ENCODE peak calls at places on chromosomes 5 and 9, in seven cellular contexts. E is spleen, G is stomach, R is uterus, Z is transverse colon, M is sigmoid colon, L is body of pancreas. W is an unnamed sample.
A peak's percentile ranks its signal among the peaks of the same experiment; 100 is the strongest.

GRCh38 chr9:38172601-38173000 is 103.6 kb upstream of the SHB start:
- DNase-seq in R (no peak), M (no peak), L (no peak), G (no peak), E (no peak), Z (no peak), W (no peak)

GRCh38 chr5:133945561-133945960 is 22.9 kb downstream of the C5orf15 start:
- DNase-seq in E (no peak), L (no peak), G (no peak), M (no peak), R (no peak), Z (no peak), W (no peak)

GRCh38 chr5:67059747-67060490 is 136.7 kb downstream of the CD180 start:
- DNase-seq in E (no peak), L (no peak), M (no peak), R (no peak), G (no peak), Z (no peak), W (no peak)

GRCh38 chr9:95110956-95111525 is 206.5 kb downstream of the FANCC start:
- DNase-seq in G (no peak), E (no peak), R (no peak), M (peak; percentile 58), L (no peak), Z (no peak), W (no peak)

GRCh38 chr9:92911496-92912475 is 33.9 kb upstream of the ZNF484 start:
- DNase-seq in E (no peak), M (no peak), R (no peak), Z (peak; percentile 21), G (no peak), L (peak; percentile 46), W (peak; percentile 46)

GRCh38 chr9:100587375-100587774 is 9.5 kb downstream of the CAVIN4 start:
- DNase-seq in Z (no peak), R (no peak), L (no peak), G (no peak), E (no peak), M (no peak), W (no peak)

GRCh38 chr9:123002754-123003153 is 30.7 kb upstream of the GPR21 start:
- DNase-seq in M (no peak), Z (no peak), E (no peak), L (no peak), G (no peak), R (no peak), W (no peak)

GRCh38 chr9:130313103-130313858 is 47.7 kb downstream of the HMCN2 start:
- DNase-seq in R (no peak), L (no peak), Z (no peak), M (no peak), E (no peak), G (no peak), W (no peak)

GRCh38 chr5:607541-608285 is 4.4 kb upstream of the CEP72 start:
- DNase-seq in Z (peak; percentile 31), L (no peak), M (peak; percentile 48), R (no peak), E (peak; percentile 86), G (peak; percentile 48), W (no peak)

GRCh38 chr9:7777776-7778175 is 21.8 kb downstream of the DMAC1 start:
- DNase-seq in L (no peak), M (no peak), R (no peak), Z (no peak), E (no peak), G (no peak), W (no peak)

GRCh38 chr5:75037106-75037505 is 15.3 kb downstream of the GCNT4 start:
- DNase-seq in G (peak; percentile 65), Z (peak; percentile 30), E (no peak), R (no peak), M (no peak), L (peak; percentile 67), W (no peak)

GRCh38 chr9:121672213-121672612 is 20.8 kb downstream of the DAB2IP start:
- DNase-seq in G (no peak), E (peak; percentile 16), M (no peak), Z (no peak), L (peak; percentile 32), R (peak; percentile 49), W (peak; percentile 26)

GRCh38 chr5:76197726-76198125 is 114.5 kb downstream of the SV2C start:
- DNase-seq in L (no peak), E (no peak), M (no peak), G (no peak), Z (no peak), R (no peak), W (no peak)

GRCh38 chr5:11273180-11273882 is 512.3 kb upstream of the DAP start:
- DNase-seq in G (no peak), L (no peak), M (no peak), R (no peak), E (no peak), Z (no peak), W (no peak)

GRCh38 chr5:180801596-180802324 is 846 bp downstream of the MGAT1 start:
- DNase-seq in L (no peak), R (no peak), G (peak; percentile 51), Z (no peak), E (peak; percentile 85), M (peak; percentile 52), W (no peak)

GRCh38 chr5:54013556-54014157 is 296.7 kb downstream of the ARL15 start:
- DNase-seq in L (peak; percentile 18), Z (peak; percentile 16), M (no peak), G (no peak), E (no peak), R (no peak), W (no peak)

GRCh38 chr5:94471496-94471895 is 146.9 kb downstream of the KIAA0825 start:
- DNase-seq in G (no peak), E (no peak), Z (no peak), L (no peak), R (no peak), M (no peak), W (no peak)

GRCh38 chr5:32071351-32071944 is 102.7 kb downstream of the GOLPH3 start:
- DNase-seq in Z (no peak), R (peak; percentile 39), E (no peak), M (peak; percentile 83), G (no peak), L (no peak), W (peak; percentile 33)

GRCh38 chr9:86054695-86055094 is 44.7 kb downstream of the GOLM1 start:
- DNase-seq in E (no peak), M (no peak), Z (no peak), L (no peak), G (no peak), R (no peak), W (no peak)

GRCh38 chr9:109821711-109822110 is 41.7 kb downstream of the PALM2AKAP2 start:
- DNase-seq in G (no peak), E (no peak), L (no peak), R (no peak), M (no peak), Z (no peak), W (no peak)

GRCh38 chr5:179270581-179271300 is 74.5 kb downstream of the ADAMTS2 start:
- DNase-seq in M (peak; percentile 72), G (no peak), Z (peak; percentile 9), R (peak; percentile 72), L (peak; percentile 21), E (peak; percentile 68), W (peak; percentile 43)

GRCh38 chr5:76801159-76801802 is 17.5 kb upstream of the F2RL1 start:
- DNase-seq in G (no peak), M (no peak), Z (no peak), E (no peak), L (no peak), R (no peak), W (no peak)

GRCh38 chr5:53922508-53923498 is 362.4 kb downstream of the NDUFS4 start:
- DNase-seq in R (no peak), Z (no peak), M (no peak), L (no peak), E (no peak), G (no peak), W (no peak)

GRCh38 chr9:114613087-114613486 is 2.0 kb downstream of the TMEM268 start:
- DNase-seq in M (no peak), G (no peak), Z (no peak), R (no peak), E (no peak), L (no peak), W (no peak)

DNA sequence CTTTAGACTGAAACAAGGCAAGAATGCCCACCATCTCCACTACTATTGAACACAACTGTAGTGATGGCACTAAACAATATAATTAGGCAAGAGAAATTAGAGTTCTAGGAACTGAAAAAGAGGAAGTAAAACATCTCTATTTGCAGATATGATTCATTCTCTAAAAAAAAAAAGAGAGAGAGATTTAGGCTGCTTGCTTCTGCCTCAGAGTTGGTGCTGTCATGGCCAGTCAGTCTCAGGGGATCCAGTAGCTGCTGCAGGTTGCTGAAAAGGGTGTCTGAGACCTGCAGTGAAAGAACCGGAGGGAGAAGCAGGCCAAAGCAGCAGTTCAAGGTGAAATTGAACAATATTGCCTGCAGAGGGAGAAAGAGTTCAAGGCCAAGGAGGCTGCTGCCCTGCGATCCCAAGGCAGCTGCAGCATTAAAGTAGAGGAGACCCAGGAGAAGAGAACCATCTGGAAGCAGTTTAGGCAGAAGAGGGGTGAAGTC is 72.5 kb downstream of the AP3B1 start:
- DNase-seq in E (peak; percentile 76), G (no peak), L (no peak), M (no peak), Z (peak; percentile 15), R (no peak), W (peak; percentile 38)
- TF ChIP-seq CTCF in E (peak; percentile 23), G (no peak), L (no peak), M (no peak), Z (no peak), R (no peak), W (no peak)

GRCh38 chr5:3104446-3105047 is 353.1 kb upstream of the IRX2 start:
- DNase-seq in M (no peak), G (no peak), L (no peak), R (no peak), Z (no peak), E (no peak), W (no peak)

GRCh38 chr5:3103241-3103855 is 351.9 kb upstream of the IRX2 start:
- DNase-seq in G (no peak), L (no peak), E (peak; percentile 49), R (no peak), Z (no peak), M (no peak), W (no peak)

GRCh38 chr5:3100921-3101551 is 349.6 kb upstream of the IRX2 start:
- DNase-seq in E (peak; percentile 62), R (no peak), L (no peak), Z (no peak), G (no peak), M (no peak), W (no peak)

GRCh38 chr5:3101561-3101960 is 350.1 kb upstream of the IRX2 start:
- DNase-seq in R (no peak), E (peak; percentile 16), M (no peak), G (no peak), L (no peak), Z (no peak), W (no peak)

GRCh38 chr5:3102531-3102930 is 351.1 kb upstream of the IRX2 start:
- DNase-seq in G (no peak), L (no peak), E (peak; percentile 35), Z (no peak), R (no peak), M (no peak), W (no peak)
- H3K36me3 ChIP-seq in G (no peaks in the 10 kb centered on the region), L (no peaks in the 10 kb centered on the region), E (no peaks in the 10 kb centered on the region), Z (no peaks in the 10 kb centered on the region), R (no peaks in the 10 kb centered on the region), M (no peaks in the 10 kb centered on the region), W (no peaks in the 10 kb centered on the region)

GRCh38 chr5:154205441-154206117 is 15.0 kb downstream of the GALNT10 start:
- DNase-seq in L (no peak), E (no peak), M (no peak), R (no peak), G (no peak), Z (no peak), W (no peak)
- TF ChIP-seq POLR2A in L (no peak), E (no peak), M (no peak), R (no peak), G (no peak), Z (no peak), W (no peak)

GRCh38 chr9:124312290-124313265 is 54.8 kb downstream of the NEK6 start:
- DNase-seq in Z (no peak), E (no peak), M (no peak), R (no peak), L (no peak), G (no peak), W (no peak)
- TF ChIP-seq CTCF in Z (no peak), E (no peak), M (no peak), R (no peak), L (no peak), G (no peak), W (no peak)

W was measured in testis.